ENCODE peak calls at places on chromosomes 6 and 20, in four cellular contexts. O is DMS53, C is cardiac fibroblast, I is K562. Z is an unnamed sample.

GRCh38 chr6:125931733-125932450 is 24.7 kb upstream of the HINT3 start:
- DNase-seq in O (no peak), C (peak; percentile 50), I (no peak), Z (no peak)

GRCh38 chr6:143197377-143197776 is 136.7 kb downstream of the AIG1 start:
- DNase-seq in O (no peak), I (no peak), C (no peak), Z (no peak)

GRCh38 chr6:1605822-1606532 is 3.7 kb upstream of the FOXC1 start:
- DNase-seq in I (no peak), O (peak; percentile 26), C (no peak), Z (no peak)

GRCh38 chr6:29477923-29478450 is 9.8 kb downstream of the MAS1L start:
- DNase-seq in C (no peak), O (no peak), I (no peak), Z (peak; percentile 35)

GRCh38 chr6:31651602-31652191 is 764 bp downstream of the BAG6 start:
- DNase-seq in I (no peak), O (peak; percentile 93), C (peak; percentile 76), Z (peak; percentile 70)

GRCh38 chr6:37819177-37819801 is at the start of gene ZFAND3:
- DNase-seq in I (peak; percentile 95), O (peak; percentile 97), C (peak; percentile 98), Z (peak; percentile 88)

GRCh38 chr6:128952902-128953301 is 70.0 kb downstream of the LAMA2 start:
- DNase-seq in O (no peak), I (no peak), C (no peak), Z (no peak)

GRCh38 chr6:28944412-28945006 is 20.7 kb upstream of the TRIM27 start:
- DNase-seq in O (peak; percentile 83), C (peak; percentile 94), I (no peak), Z (peak; percentile 74)

GRCh38 chr6:41159415-41160082 is 3.4 kb downstream of the TREM2 start:
- DNase-seq in I (no peak), O (peak; percentile 86), C (no peak), Z (no peak)

GRCh38 chr6:33985333-33985751 is 160.5 kb downstream of the GRM4 start:
- DNase-seq in I (no peak), O (no peak), C (no peak), Z (no peak)

GRCh38 chr6:63395388-63395787 is 75.6 kb upstream of the LGSN start:
- DNase-seq in O (no peak), C (no peak), I (no peak), Z (no peak)

GRCh38 chr6:160277546-160277945 is 18.9 kb upstream of the SLC22A2 start:
- DNase-seq in I (no peak), C (no peak), O (no peak), Z (no peak)

GRCh38 chr20:25178563-25179438 is 16.7 kb upstream of the ENTPD6 start:
- DNase-seq in I (peak; percentile 12), O (peak; percentile 82), C (peak; percentile 93), Z (no peak)

GRCh38 chr6:66558189-66558588 is 851.2 kb upstream of the EYS start:
- DNase-seq in I (no peak), O (peak; percentile 69), C (no peak), Z (no peak)

GRCh38 chr6:42320762-42321161 is 103.1 kb upstream of the MRPS10 start:
- DNase-seq in C (peak; percentile 26), O (no peak), I (no peak), Z (no peak)

GRCh38 chr20:63709149-63709527 is 1.3 kb downstream of the ZGPAT start:
- DNase-seq in O (no peak), C (no peak), I (no peak), Z (no peak)

GRCh38 chr6:134111062-134111677 is 58.7 kb upstream of the SLC2A12 start:
- DNase-seq in C (peak; percentile 80), O (peak; percentile 83), I (peak; percentile 85), Z (peak; percentile 48)

Z was measured in CMK.